ENCODE peak calls at places on chromosomes 11 and 22, in four cellular contexts. Z is BE2C, S is GM23248, K is HCT116. V is an unnamed sample. For H3K27me3 and H3K4me1, the result is how much of the 10 kb centered on the place peaks cover.

GRCh38 chr11:87866951-87867350 is 308.3 kb downstream of the RAB38 start:
- DNase-seq in Z (no peak), S (no peak), K (no peak), V (no peak)

GRCh38 chr11:64156235-64157011 is 9.5 kb downstream of the MACROD1 start:
- DNase-seq in Z (peak), S (no peak), K (no peak), V (no peak)

GRCh38 chr11:20672575-20672974 is 3.2 kb downstream of the NELL1 start:
- DNase-seq in Z (no peak), S (no peak), K (peak), V (no peak)

GRCh38 chr11:88284306-88285057 is 53.1 kb downstream of the CTSC start:
- DNase-seq in Z (no peak), S (no peak), K (no peak), V (no peak)

GRCh38 chr11:111443032-111443431 is 64.0 kb upstream of the POU2AF1 start:
- DNase-seq in Z (no peak), S (no peak), K (no peak), V (no peak)

GRCh38 chr11:86577663-86578636 is 94.5 kb downstream of the ME3 start:
- DNase-seq in Z (no peak), S (peak), K (peak), V (no peak)

GRCh38 chr11:40388097-40388818 is 1071.2 kb downstream of the LRRC4C start:
- DNase-seq in Z (no peak), S (peak), K (no peak), V (no peak)

GRCh38 chr11:43567396-43567975 is 113.1 kb upstream of the HSD17B12 start:
- DNase-seq in Z (no peak), S (peak), K (peak), V (no peak)

GRCh38 chr22:44550666-44551491 is 52.8 kb upstream of the RTL6 start:
- DNase-seq in Z (no peak), S (peak), K (no peak), V (peak)

GRCh38 chr11:44746894-44747293 is 20.1 kb downstream of the TSPAN18 start:
- DNase-seq in Z (no peak), S (peak), K (no peak), V (no peak)

GRCh38 chr11:17734418-17734911 is at the start of gene KCNC1:
- DNase-seq in Z (peak), S (peak), K (no peak), V (no peak)

GRCh38 chr22:44561139-44561840 is 63.3 kb upstream of the RTL6 start:
- DNase-seq in Z (no peak), S (no peak), K (no peak), V (no peak)

GRCh38 chr11:127108838-127109237 is 108.3 kb upstream of the KIRREL3 start:
- DNase-seq in Z (no peak), S (no peak), K (no peak), V (no peak)

GRCh38 chr22:48889887-48890692 is 937.6 kb downstream of the BRD1 start:
- DNase-seq in Z (no peak), S (no peak), K (no peak), V (no peak)

GRCh38 chr22:49212002-49212401 is 615.7 kb downstream of the BRD1 start:
- DNase-seq in Z (no peak), S (no peak), K (no peak), V (peak)

GRCh38 chr11:69909561-69910518 is 90.6 kb upstream of the FGF3 start:
- DNase-seq in Z (peak), S (peak), K (no peak), V (no peak)

GRCh38 chr11:27317751-27318150 is 45.3 kb downstream of the CCDC34 start:
- DNase-seq in Z (no peak), S (peak), K (peak), V (no peak)

GRCh38 chr11:132125855-132126841 is 755.7 kb downstream of the NTM start:
- DNase-seq in Z (no peak), S (peak), K (no peak), V (no peak)

GRCh38 chr11:67538823-67539505 is 15.7 kb upstream of the CABP2 start:
- DNase-seq in Z (no peak), S (no peak), K (no peak), V (no peak)

GRCh38 chr22:37485714-37486223 is 415 bp downstream of the MFNG start:
- DNase-seq in Z (no peak), S (no peak), K (no peak), V (no peak)

GRCh38 chr11:1060885-1061616 is 13.6 kb upstream of the MUC2 start:
- DNase-seq in Z (no peak), S (peak), K (peak), V (peak)

GRCh38 chr11:123580557-123581275 is 73.7 kb downstream of the SCN3B start:
- DNase-seq in Z (peak), S (peak), K (peak), V (peak)

GRCh38 chr22:30056015-30056414 is 24.2 kb upstream of the HORMAD2 start:
- DNase-seq in Z (no peak), S (no peak), K (no peak), V (no peak)

GRCh38 chr22:20531404-20532181 is 24.2 kb downstream of the MED15 start:
- DNase-seq in Z (peak), S (peak), K (peak), V (peak)

GRCh38 chr22:24420072-24420976 is 7.1 kb upstream of the ADORA2A start:
- DNase-seq in Z (no peak), S (no peak), K (no peak), V (no peak)

GRCh38 chr11:132106336-132106982 is 736.0 kb downstream of the NTM start:
- DNase-seq in Z (no peak), S (no peak), K (no peak), V (no peak)

GRCh38 chr11:84438565-84438964 is 1152.4 kb upstream of the CCDC90B start:
- DNase-seq in Z (no peak), S (no peak), K (no peak), V (no peak)

GRCh38 chr11:2175659-2176058 is 4.0 kb upstream of the TH start:
- DNase-seq in Z (no peak), S (peak), K (no peak), V (no peak)

GRCh38 chr11:17598700-17599459 is 51.8 kb downstream of the OTOG start:
- DNase-seq in Z (peak), S (peak), K (peak), V (peak)

GRCh38 chr11:61529537-61530225 is 21.1 kb downstream of the LRRC10B start:
- DNase-seq in Z (no peak), S (no peak), K (no peak), V (no peak)

GRCh38 chr11:131473510-131473909 is 103.1 kb downstream of the NTM start:
- DNase-seq in Z (no peak), S (no peak), K (no peak), V (no peak)

GRCh38 chr11:1828542-1828941 is 6.2 kb upstream of the SYT8 start:
- DNase-seq in Z (no peak), S (no peak), K (no peak), V (no peak)

GRCh38 chr11:123478352-123478986 is 48.4 kb downstream of the GRAMD1B start:
- DNase-seq in Z (peak), S (peak), K (peak), V (peak)

GRCh38 chr11:70712471-70712870 is 314.1 kb downstream of the CTTN start:
- DNase-seq in Z (no peak), S (peak), K (no peak), V (no peak)

GRCh38 chr11:119422505-119423416 is at the start of gene THY1:
- DNase-seq in Z (peak), S (peak), K (no peak), V (no peak)

GRCh38 chr11:57424802-57425564 is 1.9 kb downstream of the SLC43A3 start:
- DNase-seq in Z (peak), S (peak), K (no peak), V (peak)

GRCh38 chr11:32385998-32386397 is 49.3 kb downstream of the WT1 start:
- DNase-seq in Z (peak), S (peak), K (peak), V (no peak)

GRCh38 chr11:1481483-1481825 is 5.1 kb downstream of the MOB2 start:
- DNase-seq in Z (peak), S (no peak), K (no peak), V (no peak)

DNA sequence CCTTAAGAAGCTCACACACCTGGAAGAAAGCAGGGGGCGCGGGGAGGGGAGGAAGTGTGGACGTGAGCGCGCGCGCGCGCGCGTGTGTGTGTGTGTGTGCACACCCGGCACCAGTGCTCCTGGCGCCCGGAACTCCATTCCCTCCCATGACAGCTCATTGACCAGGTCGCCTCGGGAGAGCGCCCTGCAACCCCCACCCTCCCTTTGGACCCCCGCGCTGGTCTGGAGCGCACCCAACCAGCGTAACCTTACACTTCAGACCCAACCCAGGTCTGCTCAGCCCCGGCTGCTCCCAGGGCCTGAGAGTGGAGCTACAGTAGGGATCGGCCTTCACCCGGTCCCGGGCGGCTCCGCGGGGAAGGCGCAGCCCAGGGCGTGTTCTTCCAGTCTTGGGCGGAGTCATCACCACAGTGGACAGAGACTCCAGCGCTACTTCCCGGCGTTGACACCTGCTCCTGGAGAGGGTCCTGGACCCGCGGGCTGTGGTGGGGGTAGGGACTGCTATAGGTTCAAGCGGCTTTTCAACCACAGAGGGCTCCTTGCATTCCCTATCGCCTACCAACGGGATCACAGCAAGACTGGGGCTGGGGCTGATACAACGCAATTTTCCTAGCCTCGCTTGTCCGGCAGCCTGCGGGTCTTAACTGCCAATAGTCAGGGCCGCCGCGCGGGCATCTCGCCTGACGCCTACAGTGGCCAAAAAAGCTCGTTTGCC is 1.4 kb downstream of the GALNT18 start:
- DNase-seq in Z (no peak), S (peak), K (peak), V (peak)
- H3K4me3 ChIP-seq in Z (peak), S (peak), K (peak), V (peak)

GRCh38 chr22:23233084-23233501 is 52.8 kb downstream of the BCR start:
- DNase-seq in Z (no peak), S (peak), K (no peak), V (no peak)
- H3K27me3 ChIP-seq in Z (under half), S (under half), K (under half), V (under half)

DNA sequence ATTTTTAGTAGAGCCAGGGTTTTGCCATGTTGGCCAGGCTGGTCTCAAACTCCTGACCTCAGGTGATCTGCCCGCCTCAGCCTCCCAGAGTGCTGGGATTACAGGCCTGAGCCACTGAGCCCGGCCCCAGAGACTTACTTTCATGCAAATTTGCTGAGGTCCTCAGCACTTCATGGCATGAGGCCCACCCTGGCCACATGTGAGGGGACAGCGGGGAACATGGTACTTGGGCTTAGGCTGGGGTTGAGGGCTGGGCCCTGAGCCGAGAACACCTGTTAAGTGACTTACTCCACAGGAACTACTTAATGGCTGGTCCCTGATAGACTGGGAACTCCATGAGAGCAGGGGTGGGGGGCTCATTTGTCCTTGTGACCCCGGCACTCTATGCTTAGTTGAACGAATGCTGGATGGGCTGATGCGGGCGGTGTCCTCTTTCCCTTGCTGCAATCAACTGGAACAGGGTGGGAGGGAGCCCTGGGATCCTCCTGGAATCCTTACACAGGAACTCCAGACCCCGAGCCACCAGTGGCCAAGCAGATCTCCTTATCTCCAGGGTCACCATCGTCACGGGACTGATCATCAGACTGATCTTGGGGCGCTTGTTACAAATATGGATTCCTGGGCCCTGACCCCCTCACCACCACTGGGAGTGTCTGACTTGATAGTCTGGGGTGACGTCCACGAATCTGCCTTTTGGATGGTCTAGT is 1.0 kb downstream of the VSIG10L2 start:
- DNase-seq in Z (no peak), S (no peak), K (no peak), V (no peak)
- H3K4me1 ChIP-seq in Z (under half), S (under half), K (under half), V (under half)

GRCh38 chr22:36155702-36156101 is 4.9 kb downstream of the APOL3 start:
- DNase-seq in Z (no peak), S (peak), K (no peak), V (peak)

GRCh38 chr22:36153756-36154155 is 6.8 kb downstream of the APOL3 start:
- DNase-seq in Z (no peak), S (no peak), K (no peak), V (no peak)

GRCh38 chr22:36152088-36152487 is 8.5 kb downstream of the APOL3 start:
- DNase-seq in Z (no peak), S (no peak), K (no peak), V (no peak)

GRCh38 chr22:36156515-36157419 is 3.8 kb downstream of the APOL3 start:
- DNase-seq in Z (peak), S (peak), K (no peak), V (peak)

GRCh38 chr22:36156119-36156514 is 4.4 kb downstream of the APOL3 start:
- DNase-seq in Z (no peak), S (peak), K (no peak), V (no peak)
- H3K4me3 ChIP-seq in Z (no peak), S (peak), K (no peak), V (peak)

DNA sequence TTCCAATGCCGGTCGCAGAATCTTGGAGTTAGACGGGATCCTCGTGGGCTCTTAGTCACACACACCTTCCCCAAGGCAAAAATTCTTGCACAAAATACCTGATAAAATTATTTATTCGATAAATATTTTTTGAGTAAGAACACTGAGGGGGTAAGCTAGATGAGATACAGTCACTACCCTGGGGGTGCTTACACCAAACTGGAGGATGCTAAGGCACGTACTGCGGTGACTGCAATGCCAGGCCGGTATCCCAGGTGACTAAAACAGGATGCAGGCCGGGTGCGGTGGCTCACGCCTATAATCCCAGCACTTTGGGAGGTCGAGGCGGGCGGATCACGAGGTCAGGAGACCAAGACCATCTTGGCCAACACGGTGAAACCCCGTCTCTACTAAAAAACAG is 1.7 kb upstream of the MRTFA start:
- DNase-seq in Z (no peak), S (no peak), K (no peak), V (no peak)
- H3K27me3 ChIP-seq in Z (under half), S (under half), K (under half), V (under half)

DNA sequence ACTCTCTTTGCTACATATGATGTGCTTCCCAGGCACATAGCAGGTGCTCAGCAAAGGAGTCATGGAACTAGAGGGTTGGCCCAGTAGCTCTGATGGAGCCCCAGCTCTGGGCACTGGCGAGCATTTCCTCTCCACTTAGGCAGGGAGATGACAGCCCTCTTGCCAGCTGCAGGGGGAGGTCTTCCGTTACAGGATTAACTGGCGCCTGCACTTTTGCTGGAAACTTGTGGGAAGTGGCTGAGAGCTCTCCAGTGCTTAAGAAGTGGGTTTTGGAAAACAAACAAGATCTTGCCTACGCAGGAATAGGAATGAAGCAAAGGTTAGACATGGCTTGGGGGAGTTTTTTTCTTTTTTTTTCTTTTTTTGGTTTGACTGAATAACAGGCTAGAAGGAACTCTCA is 75.5 kb downstream of the MICAL2 start:
- DNase-seq in Z (no peak), S (no peak), K (no peak), V (no peak)
- H3K4me1 ChIP-seq in Z (under half), S (under half), K (under half), V (under half)

GRCh38 chr22:17570851-17571631 is 7.7 kb downstream of the SLC25A18 start:
- DNase-seq in Z (no peak), S (peak), K (no peak), V (peak)
- H3K4me3 ChIP-seq in Z (no peak), S (peak), K (no peak), V (peak)

GRCh38 chr22:22018825-22019658 is 36.5 kb upstream of the TOP3B start:
- DNase-seq in Z (no peak), S (no peak), K (no peak), V (no peak)
- H3K27me3 ChIP-seq in Z (under half), S (under half), K (under half), V (under half)

GRCh38 chr22:46584081-46584903 is 35.9 kb upstream of the GRAMD4 start:
- DNase-seq in Z (peak), S (no peak), K (no peak), V (no peak)

GRCh38 chr22:46582281-46582811 is 37.8 kb upstream of the GRAMD4 start:
- DNase-seq in Z (no peak), S (no peak), K (no peak), V (peak)

GRCh38 chr22:46585340-46586122 is 34.7 kb upstream of the GRAMD4 start:
- DNase-seq in Z (no peak), S (no peak), K (no peak), V (no peak)

GRCh38 chr22:46581580-46582244 is 38.5 kb upstream of the GRAMD4 start:
- DNase-seq in Z (no peak), S (no peak), K (no peak), V (no peak)

DNA sequence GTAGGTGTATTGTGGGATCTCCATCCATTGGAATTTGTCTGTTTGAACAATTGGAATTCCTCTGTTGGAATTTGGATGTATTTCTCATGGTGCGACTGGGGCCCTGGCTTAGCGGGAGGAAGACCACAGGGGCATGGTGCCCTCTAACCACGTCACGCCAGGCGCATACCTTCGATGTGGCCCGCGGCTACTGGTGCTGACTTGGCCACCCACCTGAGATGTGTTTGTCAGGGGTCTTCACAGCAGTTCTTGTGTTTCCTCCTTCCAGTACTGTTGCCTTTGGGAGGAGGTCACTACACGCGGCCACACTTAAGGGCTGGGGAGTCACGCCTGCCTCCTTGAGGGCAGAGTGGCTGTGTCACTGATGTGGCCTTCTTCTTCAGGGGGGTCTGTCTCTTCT is 36.6 kb upstream of the GRAMD4 start:
- DNase-seq in Z (no peak), S (no peak), K (no peak), V (no peak)
- H3K4me1 ChIP-seq in Z (under half), S (under half), K (under half), V (half or more)

GRCh38 chr22:38699143-38699542 is 1.6 kb downstream of the JOSD1 start:
- DNase-seq in Z (no peak), S (peak), K (no peak), V (no peak)
- H3K4me3 ChIP-seq in Z (peak), S (peak), K (peak), V (peak)

V was measured in stomach.